ENCODE peak calls at places on chromosome 3, in four cellular contexts. J is HEK293T, S is amniotic stem cell, Z is KBM-7. T is an unnamed sample.

GRCh38 chr3:122857019-122857418 is 62.1 kb downstream of the SLC49A4 start:
- DNase-seq in J (no peak), S (no peak), Z (no peak), T (no peak)

GRCh38 chr3:194732617-194733016 is 46.9 kb downstream of the FAM43A start:
- DNase-seq in J (no peak), S (no peak), Z (peak), T (peak)

GRCh38 chr3:125083776-125084175 is 28.0 kb upstream of the HEG1 start:
- DNase-seq in J (no peak), S (no peak), Z (no peak), T (no peak)

GRCh38 chr3:71813704-71814103 is 28.8 kb upstream of the PROK2 start:
- DNase-seq in J (no peak), S (no peak), Z (no peak), T (peak)

GRCh38 chr3:146637871-146638270 is 32.7 kb upstream of the PLSCR5 start:
- DNase-seq in J (no peak), S (no peak), Z (no peak), T (no peak)

GRCh38 chr3:73623996-73624362 is 762 bp downstream of the PDZRN3 start:
- DNase-seq in J (peak), S (no peak), Z (no peak), T (no peak)

GRCh38 chr3:89372456-89372855 is 265.0 kb downstream of the EPHA3 start:
- DNase-seq in J (no peak), S (no peak), Z (no peak), T (no peak)

GRCh38 chr3:139302084-139302800 is 41.6 kb upstream of the MRPS22 start:
- DNase-seq in J (no peak), S (peak), Z (no peak), T (no peak)

GRCh38 chr3:152595975-152596832 is 238.7 kb upstream of the P2RY1 start:
- DNase-seq in J (no peak), S (no peak), Z (peak), T (peak)